ENCODE peak calls at places on chromosomes 3 and 15, in six cellular contexts. V is heart left ventricle; A is CD4-positive, CD25-positive, alpha-beta regulatory T cell; G is HCT116; C is right lobe of liver; B is Panc1. Z is an unnamed sample.

GRCh38 chr15:51172190-51172589 is 77.5 kb upstream of the TNFAIP8L3 start:
- DNase-seq in B (no peak), A (no peak), V (no peak), G (no peak), C (no peak), Z (no peak)

GRCh38 chr3:114378760-114379159 is 84.9 kb downstream of the TIGIT start:
- DNase-seq in V (no peak), B (no peak), A (no peak), G (no peak), C (no peak), Z (no peak)

GRCh38 chr15:26197719-26198118 is 334.6 kb upstream of the ATP10A start:
- DNase-seq in C (no peak), V (no peak), B (no peak), G (no peak), A (no peak), Z (no peak)

GRCh38 chr15:71252036-71252898 is 137.0 kb downstream of the THSD4 start:
- DNase-seq in V (no peak), G (peak; percentile 83), C (no peak), A (no peak), B (no peak), Z (no peak)

GRCh38 chr3:150556792-150557191 is 10.2 kb downstream of the EIF2A start:
- DNase-seq in A (no peak), B (no peak), C (no peak), G (no peak), V (no peak), Z (no peak)

GRCh38 chr3:186959029-186959624 is 28.8 kb downstream of the ST6GAL1 start:
- DNase-seq in G (no peak), V (no peak), B (no peak), A (no peak), C (no peak), Z (no peak)

GRCh38 chr15:45670511-45670910 is 35.7 kb downstream of the SQOR start:
- DNase-seq in G (no peak), C (no peak), A (no peak), V (no peak), B (no peak), Z (no peak)

GRCh38 chr3:46926447-46926846 is 48.9 kb downstream of the PTH1R start:
- DNase-seq in G (no peak), C (no peak), A (no peak), B (no peak), V (no peak), Z (no peak)

GRCh38 chr3:106566277-106566676 is 697.5 kb upstream of the CBLB start:
- DNase-seq in V (no peak), C (no peak), G (no peak), B (no peak), A (no peak), Z (no peak)

GRCh38 chr3:38386992-38387750 is 40.6 kb downstream of the XYLB start:
- DNase-seq in V (no peak), G (no peak), A (no peak), B (no peak), C (peak; percentile 17), Z (no peak)

GRCh38 chr15:67085237-67085817 is 19.9 kb downstream of the SMAD3 start:
- DNase-seq in B (no peak), V (no peak), C (no peak), G (no peak), A (peak; percentile 85), Z (no peak)
- H3K4me3 ChIP-seq in B (no peak overlapping the region), V (no peak overlapping the region), C (no peak overlapping the region), G (no peak overlapping the region), A (peak overlapping the region; percentile 55), Z (no peak overlapping the region)

DNA sequence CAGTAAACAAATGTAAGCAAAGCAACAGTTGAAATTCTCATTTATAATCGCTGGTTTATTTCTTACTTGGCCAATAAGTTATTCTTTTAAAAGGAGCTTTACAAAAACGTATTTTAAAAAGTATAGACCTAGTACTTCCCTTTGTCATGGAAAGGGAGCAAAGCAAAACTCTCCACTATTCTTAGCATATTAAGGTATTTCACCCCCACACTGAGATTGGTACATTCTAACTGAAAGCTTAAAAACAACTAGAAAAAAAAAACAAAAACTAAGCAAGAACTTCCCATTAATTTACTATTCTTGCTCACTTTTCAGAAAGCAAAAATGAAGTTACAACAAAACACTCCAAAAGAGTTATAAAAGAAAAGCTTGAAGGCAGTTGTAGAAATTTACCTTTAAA is 1.4 kb downstream of the ATG3 start:
- DNase-seq in B (no peak), G (no peak), A (no peak), C (no peak), V (no peak), Z (no peak)
- H3K4me3 ChIP-seq in B (peak overlapping the region; percentile 95), G (peak overlapping the region; percentile 80), A (peak overlapping the region; percentile 96), C (peak overlapping the region; percentile 78), V (peak overlapping the region; percentile 83), Z (peak overlapping the region; percentile 86)

GRCh38 chr3:172061724-172062184 is 22.4 kb downstream of the FNDC3B start:
- DNase-seq in B (no peak), V (no peak), C (no peak), A (no peak), G (no peak), Z (no peak)
- H3K4me3 ChIP-seq in B (no peak overlapping the region), V (peak overlapping the region; percentile 25), C (no peak overlapping the region), A (no peak overlapping the region), G (no peak overlapping the region), Z (peak overlapping the region; percentile 9)

GRCh38 chr15:74692327-74692726 is 3.5 kb downstream of the EDC3 start:
- DNase-seq in B (no peak), G (no peak), A (no peak), C (no peak), V (no peak), Z (no peak)
- H3K4me3 ChIP-seq in B (no peak overlapping the region), G (no peak overlapping the region), A (no peak overlapping the region), C (no peak overlapping the region), V (no peak overlapping the region), Z (no peak overlapping the region)

GRCh38 chr3:153161138-153161713 is 800 bp upstream of the RAP2B start:
- DNase-seq in V (peak; percentile 93), A (peak; percentile 98), G (peak; percentile 99), B (peak; percentile 92), C (peak; percentile 96), Z (peak; percentile 100)
- H3K4me3 ChIP-seq in V (peak overlapping the region; percentile 90), A (peak overlapping the region; percentile 97), G (peak overlapping the region; percentile 79), B (peak overlapping the region; percentile 92), C (peak overlapping the region; percentile 86), Z (peak overlapping the region; percentile 89)

GRCh38 chr15:40092416-40093223 is 16.1 kb downstream of the BMF start:
- DNase-seq in V (peak; percentile 77), B (no peak), G (no peak), A (no peak), C (peak; percentile 86), Z (peak; percentile 83)
- H3K4me3 ChIP-seq in V (no peak overlapping the region), B (no peak overlapping the region), G (no peak overlapping the region), A (no peak overlapping the region), C (no peak overlapping the region), Z (peak overlapping the region; percentile 71)

DNA sequence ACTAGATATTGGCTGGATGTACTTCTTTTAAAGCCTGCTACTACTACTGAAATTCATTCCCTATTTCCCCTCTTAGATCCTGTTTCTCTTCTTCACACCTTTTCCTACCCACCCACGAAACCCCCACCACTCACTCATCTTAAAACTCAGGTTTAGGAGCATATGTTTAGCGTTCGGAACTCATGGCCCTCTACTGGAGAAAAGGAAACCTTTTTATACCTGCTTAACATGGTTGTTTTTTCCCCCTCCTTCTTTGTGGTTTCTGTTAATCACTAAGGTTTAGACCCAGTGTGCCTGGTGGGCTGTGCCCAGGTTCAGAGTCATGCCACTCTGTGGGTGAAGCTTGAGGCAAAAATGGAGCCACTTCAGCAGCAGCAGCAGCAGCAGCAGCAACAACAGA is 2.6 kb downstream of the ARID3B start:
- DNase-seq in C (no peak), B (no peak), A (peak; percentile 81), G (no peak), V (no peak), Z (no peak)
- H3K4me3 ChIP-seq in C (no peak overlapping the region), B (no peak overlapping the region), A (peak overlapping the region; percentile 89), G (no peak overlapping the region), V (no peak overlapping the region), Z (no peak overlapping the region)

GRCh38 chr3:133753779-133754164 is 7.6 kb downstream of the TF start:
- DNase-seq in C (peak; percentile 71), V (no peak), B (no peak), G (no peak), A (no peak), Z (no peak)

GRCh38 chr3:133754973-133755828 is 9.0 kb downstream of the TF start:
- DNase-seq in A (no peak), G (no peak), B (no peak), V (no peak), C (no peak), Z (no peak)

GRCh38 chr3:133754455-133754854 is 8.3 kb downstream of the TF start:
- DNase-seq in G (no peak), C (no peak), B (no peak), V (no peak), A (no peak), Z (no peak)

GRCh38 chr3:133750201-133750748 is 4.1 kb downstream of the TF start:
- DNase-seq in V (no peak), A (no peak), C (peak; percentile 66), G (no peak), B (no peak), Z (no peak)

GRCh38 chr3:133753107-133753778 is 7.0 kb downstream of the TF start:
- DNase-seq in V (no peak), B (no peak), C (peak; percentile 63), G (no peak), A (no peak), Z (no peak)
- H3K4me3 ChIP-seq in V (no peak overlapping the region), B (no peak overlapping the region), C (no peak overlapping the region), G (no peak overlapping the region), A (no peak overlapping the region), Z (no peak overlapping the region)

GRCh38 chr15:90411176-90411575 is 23.1 kb downstream of the IQGAP1 start:
- DNase-seq in B (no peak), G (no peak), A (no peak), V (no peak), C (no peak), Z (no peak)
- H3K4me3 ChIP-seq in B (no peak overlapping the region), G (no peak overlapping the region), A (no peak overlapping the region), V (no peak overlapping the region), C (no peak overlapping the region), Z (no peak overlapping the region)

GRCh38 chr3:62095080-62095479 is 278.3 kb downstream of the FEZF2 start:
- DNase-seq in G (no peak), A (no peak), V (no peak), C (no peak), B (no peak), Z (no peak)
- H3K4me3 ChIP-seq in G (no peak overlapping the region), A (no peak overlapping the region), V (no peak overlapping the region), C (no peak overlapping the region), B (no peak overlapping the region), Z (no peak overlapping the region)

Z was measured in SK-N-MC.